ENCODE peak calls at places on chromosomes 5 and 9, in eight cellular contexts. S is upper lobe of right lung, D is right atrium auricular region, R is GM13977, Y is HFFc6, Q is heart left ventricle, B is GM10248, K is GM13976. X is an unnamed sample.

GRCh38 chr9:92950359-92950955 is 3.1 kb downstream of the FGD3 start:
- DNase-seq in B (no peak), R (no peak), D (no peak), Y (no peak), S (peak), K (no peak), Q (no peak), X (no peak)

GRCh38 chr9:84670106-84670800 is 724 bp downstream of the NTRK2 start:
- DNase-seq in Q (peak), K (peak), Y (no peak), S (no peak), D (peak), R (peak), B (peak), X (no peak)

GRCh38 chr9:98922721-98923435 is 20.8 kb upstream of the COL15A1 start:
- DNase-seq in D (no peak), S (no peak), R (no peak), Y (no peak), B (no peak), Q (no peak), K (no peak), X (no peak)

GRCh38 chr9:35553670-35554543 is 51.2 kb upstream of the TESK1 start:
- DNase-seq in S (no peak), B (peak), K (peak), Q (peak), Y (peak), R (peak), D (peak), X (no peak)

GRCh38 chr9:36049408-36049807 is 12.7 kb downstream of the RECK start:
- DNase-seq in S (no peak), Q (no peak), R (no peak), Y (no peak), K (no peak), D (no peak), B (no peak), X (no peak)

GRCh38 chr9:126070071-126070470 is 256.6 kb upstream of the MVB12B start:
- DNase-seq in Q (no peak), R (no peak), S (no peak), B (no peak), K (no peak), D (no peak), Y (no peak), X (no peak)

GRCh38 chr9:135920973-135921585 is 13.7 kb upstream of the CAMSAP1 start:
- DNase-seq in Q (no peak), S (peak), R (no peak), Y (no peak), D (no peak), K (peak), B (no peak), X (no peak)

GRCh38 chr5:149201121-149201637 is 59.9 kb downstream of the ABLIM3 start:
- DNase-seq in K (no peak), R (no peak), B (no peak), D (no peak), Q (no peak), Y (no peak), S (no peak), X (no peak)

GRCh38 chr9:5336683-5337082 is 3.0 kb downstream of the RLN1 start:
- DNase-seq in S (no peak), B (no peak), Q (no peak), R (no peak), Y (no peak), K (no peak), D (no peak), X (peak)

GRCh38 chr5:111238826-111239225 is 14.6 kb downstream of the CAMK4 start:
- DNase-seq in K (no peak), B (no peak), D (no peak), Q (no peak), S (no peak), Y (no peak), R (no peak), X (no peak)

GRCh38 chr5:78638423-78638822 is 10.1 kb downstream of the LHFPL2 start:
- DNase-seq in Q (peak), D (peak), R (no peak), K (no peak), S (no peak), B (no peak), Y (peak), X (no peak)

DNA sequence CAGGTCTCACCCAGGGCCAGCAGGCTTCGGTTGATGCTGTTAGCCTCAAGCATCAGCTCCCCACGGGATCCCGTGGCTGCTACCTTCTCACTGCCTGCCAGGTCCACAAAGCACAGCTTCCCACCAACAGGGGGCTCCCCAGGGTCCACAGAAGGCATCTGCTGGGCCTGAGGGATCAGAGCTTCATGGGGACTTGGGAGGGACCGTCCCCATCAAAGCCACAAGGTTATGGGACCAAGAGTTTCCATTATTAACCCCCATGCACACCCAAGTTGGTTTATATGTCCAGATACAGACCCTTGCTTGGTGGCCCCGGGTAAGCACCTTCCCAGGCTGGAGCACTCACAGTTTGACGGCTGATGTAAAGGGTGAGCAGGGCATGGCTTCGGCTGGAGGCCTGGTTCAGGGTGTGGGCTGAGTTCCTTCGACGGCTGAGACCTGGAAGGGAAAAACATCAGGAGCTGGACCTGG is 3.0 kb downstream of the KIF12 start:
- DNase-seq in K (no peak), S (peak), Q (no peak), Y (no peak), B (no peak), D (no peak), R (no peak), X (no peak)
- TF ChIP-seq CTCF in K (no peak), S (no peak), Q (no peak), Y (peak), B (no peak), D (no peak), R (no peak), X (no peak)

DNA sequence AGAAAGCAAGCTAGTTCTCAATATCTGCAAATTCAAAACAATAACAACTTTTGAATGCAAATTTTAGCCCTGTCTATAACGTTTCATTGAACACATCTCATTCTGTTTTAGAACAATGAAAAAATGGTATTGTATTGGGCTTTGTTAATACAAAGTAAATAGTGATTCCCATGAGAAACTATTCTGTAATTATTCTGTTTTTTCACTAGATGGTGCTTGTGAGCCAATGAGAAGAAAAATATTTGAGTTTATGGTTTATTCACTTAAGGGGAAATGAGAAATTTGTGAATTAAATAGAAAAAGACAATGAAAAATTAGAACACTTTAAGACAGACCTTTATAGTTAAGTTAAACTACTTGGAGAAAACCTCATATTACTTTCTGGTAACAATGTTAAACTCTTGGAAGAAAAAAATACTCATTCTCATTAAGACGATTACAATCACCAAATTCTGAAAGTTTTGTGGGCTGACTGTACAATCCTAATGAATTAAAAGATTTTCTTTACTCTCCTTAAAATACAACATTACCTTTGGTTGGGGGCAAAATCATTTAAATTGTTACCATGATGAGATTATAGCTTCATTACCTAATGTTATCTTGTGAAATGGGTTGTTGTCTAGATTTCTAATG is 127.0 kb downstream of the NNT start:
- DNase-seq in S (no peak), Q (no peak), K (no peak), R (no peak), Y (peak), B (no peak), D (no peak), X (no peak)
- TF ChIP-seq CTCF in S (peak), Q (peak), K (peak), R (peak), Y (peak), B (peak), D (peak), X (peak)

GRCh38 chr5:31114817-31115216 is 78.7 kb upstream of the CDH6 start:
- DNase-seq in B (no peak), D (no peak), S (no peak), K (no peak), R (no peak), Y (no peak), Q (no peak), X (no peak)
- TF ChIP-seq CTCF in B (no peak), D (no peak), S (no peak), K (no peak), R (no peak), Y (no peak), Q (no peak), X (no peak)

GRCh38 chr9:127196826-127197145 is 67.8 kb upstream of the GARNL3 start:
- DNase-seq in B (no peak), K (no peak), Y (no peak), R (no peak), D (no peak), Q (no peak), S (no peak), X (no peak)

GRCh38 chr9:127195976-127196825 is 68.4 kb upstream of the GARNL3 start:
- DNase-seq in D (no peak), K (no peak), Y (no peak), S (no peak), R (no peak), Q (no peak), B (no peak), X (no peak)

GRCh38 chr9:127193483-127193882 is 71.0 kb upstream of the ANGPTL2 start:
- DNase-seq in B (no peak), K (no peak), S (no peak), R (no peak), D (no peak), Q (no peak), Y (no peak), X (no peak)

GRCh38 chr9:127197186-127197860 is 67.3 kb upstream of the GARNL3 start:
- DNase-seq in K (no peak), B (no peak), R (no peak), S (no peak), D (no peak), Q (no peak), Y (no peak), X (no peak)

DNA sequence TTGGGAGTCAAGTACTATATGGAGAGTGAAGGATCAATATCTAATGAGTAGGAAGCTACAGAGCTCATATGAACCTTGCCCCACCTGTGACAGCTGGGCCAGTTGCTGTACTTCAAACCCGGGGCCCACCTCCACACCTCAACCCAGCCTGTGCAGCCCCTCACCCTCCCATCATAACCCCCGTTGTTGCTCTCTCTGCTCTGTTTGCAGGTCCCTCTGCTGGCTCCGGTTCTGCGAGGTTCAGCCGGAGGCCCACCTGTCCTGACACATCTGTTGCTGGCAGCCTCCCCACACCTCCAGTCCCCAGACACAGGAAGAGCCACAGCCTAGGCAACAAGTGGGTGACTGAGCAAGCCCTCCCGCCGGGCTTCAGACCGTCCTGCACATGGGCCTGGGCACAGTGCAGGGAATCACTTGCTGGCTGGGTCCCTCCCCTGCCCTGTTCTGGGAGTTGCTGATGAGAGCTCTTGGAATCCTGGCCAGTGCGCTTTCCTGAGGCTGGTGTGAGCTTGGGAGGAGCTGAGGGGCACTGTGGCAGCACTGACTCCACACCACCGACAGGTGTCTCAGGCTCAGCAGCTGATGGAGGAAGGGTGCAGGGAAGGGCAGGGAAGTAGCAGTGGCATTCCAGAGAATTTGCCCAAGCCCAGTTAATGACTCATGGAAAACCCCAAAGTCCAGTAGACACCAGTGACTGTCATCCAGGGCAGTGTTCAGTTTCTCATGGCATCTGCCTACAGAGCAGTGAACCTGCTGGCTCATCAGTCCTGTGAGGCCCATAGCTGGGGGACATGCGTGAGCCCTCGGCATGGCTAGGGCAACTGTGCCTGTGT is 69.5 kb upstream of the GARNL3 start:
- DNase-seq in Y (peak), Q (no peak), R (no peak), B (no peak), D (no peak), K (no peak), S (no peak), X (no peak)
- TF ChIP-seq CTCF in Y (peak), Q (no peak), R (no peak), B (no peak), D (no peak), K (no peak), S (no peak), X (no peak)

GRCh38 chr9:9305600-9305999 is 1307.2 kb downstream of the PTPRD start:
- DNase-seq in R (no peak), Y (no peak), K (no peak), B (no peak), D (no peak), S (no peak), Q (no peak), X (no peak)
- TF ChIP-seq CTCF in R (no peak), Y (no peak), K (no peak), B (no peak), D (no peak), S (no peak), Q (no peak), X (no peak)

X was measured in DND-41.